ENCODE peak calls at places on chromosomes 11 and 22, in seven cellular contexts. Y is Panc1, S is SK-N-SH, A is endothelial cell of umbilical vein, H is HL-60, M is spleen, I is HCT116. O is an unnamed sample.

GRCh38 chr22:42611076-42611475 is 3.6 kb downstream of the POLDIP3 start:
- DNase-seq in Y (no peak), S (no peak), A (no peak), H (no peak), M (no peak), I (no peak), O (no peak)

GRCh38 chr11:17171916-17172315 is 35.9 kb downstream of the PIK3C2A start:
- DNase-seq in Y (no peak), S (no peak), A (no peak), H (no peak), M (no peak), I (no peak), O (no peak)

GRCh38 chr22:45308624-45309421 is 911 bp upstream of the FAM118A start:
- DNase-seq in Y (no peak), S (no peak), A (no peak), H (peak; percentile 65), M (peak; percentile 87), I (peak; percentile 23), O (no peak)

GRCh38 chr22:37726240-37726887 is 29.5 kb downstream of the TRIOBP start:
- DNase-seq in Y (no peak), S (no peak), A (no peak), H (peak; percentile 38), M (no peak), I (no peak), O (no peak)

GRCh38 chr22:28075260-28075981 is 156.4 kb upstream of the PITPNB start:
- DNase-seq in Y (no peak), S (no peak), A (peak; percentile 54), H (no peak), M (no peak), I (no peak), O (no peak)

GRCh38 chr11:112212710-112213109 is 13.5 kb upstream of the PTS start:
- DNase-seq in Y (no peak), S (no peak), A (no peak), H (no peak), M (no peak), I (no peak), O (no peak)

GRCh38 chr11:282171-282570 is 4.0 kb downstream of the NLRP6 start:
- DNase-seq in Y (no peak), S (peak; percentile 25), A (no peak), H (no peak), M (peak; percentile 58), I (no peak), O (no peak)

GRCh38 chr22:27885977-27886842 is 32.8 kb downstream of the PITPNB start:
- DNase-seq in Y (peak; percentile 39), S (peak; percentile 52), A (peak; percentile 85), H (peak; percentile 34), M (no peak), I (peak; percentile 8), O (no peak)

GRCh38 chr11:79236541-79236971 is 204.3 kb downstream of the TENM4 start:
- DNase-seq in Y (no peak), S (no peak), A (no peak), H (no peak), M (no peak), I (no peak), O (no peak)

GRCh38 chr11:70670684-70671034 is 272.3 kb downstream of the CTTN start:
- DNase-seq in Y (no peak), S (no peak), A (no peak), H (no peak), M (no peak), I (no peak), O (no peak)

GRCh38 chr11:3855808-3856491 is 486 bp downstream of the STIM1 start:
- DNase-seq in Y (no peak), S (no peak), A (peak; percentile 46), H (peak; percentile 79), M (peak; percentile 95), I (no peak), O (no peak)

GRCh38 chr11:78985654-78986053 is 411.0 kb upstream of the NARS2 start:
- DNase-seq in Y (no peak), S (peak; percentile 20), A (no peak), H (no peak), M (no peak), I (no peak), O (no peak)

GRCh38 chr11:56764976-56765375 is 16.5 kb upstream of the OR9G4 start:
- DNase-seq in Y (no peak), S (no peak), A (no peak), H (no peak), M (no peak), I (no peak), O (no peak)

GRCh38 chr11:77299528-77299993 is 1.9 kb downstream of the GDPD4 start:
- DNase-seq in Y (peak; percentile 99), S (no peak), A (no peak), H (no peak), M (no peak), I (peak; percentile 46), O (no peak)

GRCh38 chr22:42419328-42419881 is 12.8 kb downstream of the NFAM1 start:
- DNase-seq in Y (no peak), S (no peak), A (no peak), H (peak; percentile 66), M (no peak), I (no peak), O (no peak)

GRCh38 chr11:68014157-68014965 is 4.2 kb downstream of the ALDH3B1 start:
- DNase-seq in Y (peak; percentile 69), S (no peak), A (peak; percentile 86), H (peak; percentile 33), M (no peak), I (peak; percentile 64), O (no peak)

GRCh38 chr11:119375629-119376196 is 5.8 kb downstream of the USP2 start:
- DNase-seq in Y (no peak), S (peak; percentile 45), A (no peak), H (no peak), M (no peak), I (no peak), O (no peak)
- H3K4me3 ChIP-seq in Y (no peak overlapping the region), S (no peak overlapping the region), A (no peak overlapping the region), H (no peak overlapping the region), M (no peak overlapping the region), I (no peak overlapping the region), O (no peak overlapping the region)

GRCh38 chr11:120547871-120548681 is 36.5 kb downstream of the GRIK4 start:
- DNase-seq in Y (no peak), S (peak; percentile 90), A (peak; percentile 91), H (no peak), M (peak; percentile 85), I (peak; percentile 75), O (no peak)
- TF ChIP-seq POLR2AphosphoS5 in Y (no peak), S (peak; percentile 26), A (no peak), H (no peak), M (peak; percentile 68), I (peak; percentile 57), O (no peak)

DNA sequence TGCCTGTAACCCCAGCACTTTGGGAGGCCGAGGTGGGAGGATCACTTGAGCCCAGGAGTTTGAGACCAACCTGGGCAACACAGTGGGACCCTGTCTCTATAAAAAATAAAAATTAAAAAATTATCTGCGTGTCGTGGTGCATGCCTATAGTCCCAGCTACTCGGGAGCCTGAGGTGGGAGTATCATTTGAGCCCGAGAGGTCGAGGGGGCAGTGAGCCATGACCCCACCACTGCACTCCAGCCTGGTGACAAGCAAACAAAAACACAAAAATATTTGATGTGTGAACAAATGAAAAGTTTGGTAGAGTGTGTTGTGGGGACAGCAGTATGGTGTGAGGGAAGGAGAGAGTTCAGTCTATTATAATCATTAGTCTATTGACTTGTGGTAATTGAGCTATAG is 90.8 kb upstream of the PARVA start:
- DNase-seq in Y (no peak), S (no peak), A (no peak), H (no peak), M (no peak), I (no peak), O (no peak)
- H3K4me3 ChIP-seq in Y (no peak overlapping the region), S (peak overlapping the region; percentile 63), A (peak overlapping the region; percentile 21), H (no peak overlapping the region), M (no peak overlapping the region), I (no peak overlapping the region), O (no peak overlapping the region)

GRCh38 chr11:8315463-8315862 is 51.8 kb upstream of the LMO1 start:
- DNase-seq in Y (no peak), S (peak; percentile 60), A (no peak), H (no peak), M (peak; percentile 38), I (no peak), O (no peak)
- TF ChIP-seq POLR2AphosphoS5 in Y (no peak), S (no peak), A (no peak), H (no peak), M (no peak), I (no peak), O (no peak)

GRCh38 chr22:31753005-31753633 is 700 bp upstream of the DEPDC5 start:
- DNase-seq in Y (no peak), S (peak; percentile 77), A (no peak), H (peak; percentile 51), M (peak; percentile 89), I (no peak), O (no peak)
- H3K4me3 ChIP-seq in Y (peak overlapping the region; percentile 58), S (peak overlapping the region; percentile 84), A (peak overlapping the region; percentile 54), H (peak overlapping the region; percentile 23), M (peak overlapping the region; percentile 75), I (peak overlapping the region; percentile 45), O (peak overlapping the region; percentile 87)

DNA sequence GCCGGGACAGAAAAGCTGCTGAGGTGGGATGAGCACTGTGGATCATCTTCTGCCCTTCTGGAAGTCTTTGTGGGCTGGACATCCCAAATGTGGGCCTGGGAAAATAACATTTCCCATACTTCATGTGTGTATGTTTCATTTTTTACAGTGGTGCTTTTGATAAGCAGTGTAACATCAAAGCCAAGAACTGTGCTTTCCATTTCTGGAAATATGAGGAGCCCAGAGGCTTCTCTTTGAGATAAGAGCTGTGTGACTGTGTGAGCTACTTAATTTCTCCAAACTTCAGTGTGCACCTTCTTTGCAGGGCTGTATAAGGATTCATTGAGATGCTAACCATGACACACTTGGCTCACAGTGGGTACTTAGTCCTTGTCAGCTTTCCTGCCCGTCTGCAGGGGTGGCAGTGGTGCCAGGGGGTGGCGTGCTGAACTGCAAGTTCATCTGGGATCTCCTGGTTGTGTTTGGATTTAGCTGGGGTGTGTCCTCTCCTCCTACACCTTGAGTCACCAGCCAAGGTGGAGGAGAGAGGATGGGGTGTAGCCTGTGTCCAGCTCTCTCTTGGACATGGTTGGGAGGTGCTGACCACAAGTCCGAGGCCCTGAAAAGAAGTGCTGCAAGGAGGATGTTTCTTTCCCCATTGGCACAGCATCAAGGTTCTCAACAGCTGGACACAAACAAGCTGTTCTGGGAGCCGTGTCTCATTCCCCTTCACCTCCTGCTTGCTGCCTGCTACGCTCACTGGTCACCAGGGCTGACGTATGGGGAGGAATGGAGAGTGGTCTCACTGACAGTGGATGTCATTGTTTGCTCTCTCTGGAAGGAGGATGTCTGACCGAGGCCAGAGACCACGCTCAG is 139.4 kb downstream of the TEAD1 start:
- DNase-seq in Y (no peak), S (no peak), A (peak; percentile 17), H (no peak), M (no peak), I (no peak), O (no peak)
- TF ChIP-seq POLR2AphosphoS5 in Y (no peak), S (no peak), A (no peak), H (no peak), M (peak; percentile 44), I (no peak), O (no peak)

GRCh38 chr11:1546077-1546535 is 26.0 kb downstream of the DUSP8 start:
- DNase-seq in Y (no peak), S (no peak), A (no peak), H (no peak), M (no peak), I (no peak), O (no peak)
- H3K4me3 ChIP-seq in Y (no peak overlapping the region), S (no peak overlapping the region), A (no peak overlapping the region), H (no peak overlapping the region), M (peak overlapping the region; percentile 38), I (peak overlapping the region; percentile 50), O (no peak overlapping the region)

GRCh38 chr22:36325163-36326031 is 62.4 kb downstream of the MYH9 start:
- DNase-seq in Y (no peak), S (no peak), A (peak; percentile 64), H (no peak), M (no peak), I (no peak), O (no peak)
- TF ChIP-seq POLR2AphosphoS5 in Y (no peak), S (no peak), A (no peak), H (no peak), M (peak; percentile 30), I (no peak), O (no peak)

O was measured in SK-N-MC.